ENCODE peak calls at places on chromosomes 4 and X, in four cellular contexts. B is left ventricle myocardium inferior, Q is GM12892, S is fibroblast of lung. F is an unnamed sample.
A peak's percentile ranks its signal among the peaks of the same experiment; 100 is the strongest.

GRCh38 chr4:35520059-35520458 is 724.3 kb downstream of the ARAP2 start:
- DNase-seq in Q (no peak), B (no peak), S (no peak), F (no peak)

GRCh38 chrX:113400193-113400704 is 559.6 kb upstream of the AMOT start:
- DNase-seq in B (no peak), S (no peak), Q (no peak), F (no peak)

GRCh38 chr4:152778656-152779512 is 646 bp downstream of the TIGD4 start:
- DNase-seq in S (peak; percentile 14), Q (peak; percentile 10), B (no peak), F (no peak)

GRCh38 chrX:48854898-48855297 is 19.5 kb upstream of the PCSK1N start:
- DNase-seq in S (no peak), B (no peak), Q (no peak), F (no peak)

GRCh38 chr4:111838406-111838930 is 306.8 kb upstream of the FAM241A start:
- DNase-seq in B (no peak), S (no peak), Q (no peak), F (no peak)

GRCh38 chr4:77193511-77194236 is 36.7 kb downstream of the CCNG2 start:
- DNase-seq in S (no peak), Q (peak; percentile 78), B (peak; percentile 46), F (no peak)

GRCh38 chr4:87120411-87121162 is 99.8 kb downstream of the KLHL8 start:
- DNase-seq in S (peak; percentile 82), Q (no peak), B (no peak), F (no peak)

GRCh38 chr4:162909952-162910351 is 256.7 kb downstream of the NAF1 start:
- DNase-seq in B (no peak), Q (no peak), S (no peak), F (no peak)

GRCh38 chr4:107718351-107718965 is 1.6 kb downstream of the PAPSS1 start:
- DNase-seq in Q (no peak), S (no peak), B (no peak), F (peak; percentile 57)

GRCh38 chrX:153190384-153190783 is 11.3 kb downstream of the MAGEA1 start:
- DNase-seq in B (no peak), Q (no peak), S (no peak), F (peak; percentile 1)

GRCh38 chr4:38860788-38861424 is 4.3 kb upstream of the TLR6 start:
- DNase-seq in Q (peak; percentile 33), B (peak; percentile 19), S (peak; percentile 33), F (no peak)

GRCh38 chr4:173195132-173195531 is 26.5 kb downstream of the GALNT7 start:
- DNase-seq in Q (no peak), B (no peak), S (no peak), F (no peak)

GRCh38 chrX:97556359-97556758 is 672.7 kb downstream of the RPA4 start:
- DNase-seq in Q (no peak), S (no peak), B (no peak), F (no peak)

GRCh38 chr4:10129196-10130185 is 12.9 kb upstream of the WDR1 start:
- DNase-seq in B (no peak), S (no peak), Q (no peak), F (no peak)

GRCh38 chrX:20595928-20596550 is 329.3 kb upstream of the RPS6KA3 start:
- DNase-seq in S (peak; percentile 54), B (no peak), Q (no peak), F (no peak)

GRCh38 chr4:37902212-37902611 is 11.3 kb downstream of the TBC1D1 start:
- DNase-seq in B (no peak), S (no peak), Q (no peak), F (no peak)

GRCh38 chr4:68404153-68404552 is 43.1 kb upstream of the TMPRSS11E start:
- DNase-seq in Q (no peak), B (no peak), S (no peak), F (no peak)

GRCh38 chr4:153205028-153205648 is 895 bp downstream of the TRIM2 start:
- DNase-seq in S (no peak), Q (no peak), B (no peak), F (no peak)

GRCh38 chr4:30386266-30386895 is 333.8 kb upstream of the PCDH7 start:
- DNase-seq in B (no peak), Q (no peak), S (peak; percentile 66), F (no peak)

GRCh38 chr4:162498168-162498567 is 334.4 kb upstream of the FSTL5 start:
- DNase-seq in B (peak; percentile 48), S (no peak), Q (no peak), F (no peak)

GRCh38 chrX:65488496-65488895 is 46.1 kb downstream of the LAS1L start:
- DNase-seq in B (no peak), Q (no peak), S (no peak), F (peak; percentile 53)

GRCh38 chr4:113397114-113397701 is 347.8 kb downstream of the ANK2 start:
- DNase-seq in B (no peak), Q (no peak), S (peak; percentile 70), F (peak; percentile 24)

GRCh38 chrX:40154853-40155616 is 57.3 kb upstream of the BCOR start:
- DNase-seq in Q (no peak), S (peak; percentile 61), B (peak; percentile 75), F (no peak)

F was measured in HFFc6.